ENCODE peak calls at places on chromosomes 2 and 18, in six cellular contexts. O is DND-41; S is ascending aorta; F is CD8-positive, alpha-beta memory T cell; B is psoas muscle; C is heart right ventricle. K is an unnamed sample.

GRCh38 chr2:173999272-173999671 is 34.1 kb upstream of the SP3 start:
- DNase-seq in O (no peak), S (peak; percentile 81), F (no peak), B (no peak), C (peak; percentile 25), K (no peak)

GRCh38 chr2:85400541-85400940 is 9.6 kb downstream of the CAPG start:
- DNase-seq in O (no peak), S (no peak), F (no peak), B (no peak), C (no peak), K (no peak)

GRCh38 chr2:42256502-42256901 is 87.3 kb downstream of the EML4 start:
- DNase-seq in O (no peak), S (no peak), F (no peak), B (no peak), C (no peak), K (no peak)

GRCh38 chr2:177393381-177393780 is 808 bp downstream of the AGPS start:
- DNase-seq in O (peak; percentile 22), S (no peak), F (peak; percentile 15), B (no peak), C (no peak), K (no peak)

GRCh38 chr2:100879296-100879695 is 59.4 kb downstream of the NPAS2 start:
- DNase-seq in O (no peak), S (no peak), F (no peak), B (no peak), C (no peak), K (no peak)

GRCh38 chr2:2050321-2050905 is 280.7 kb downstream of the MYT1L start:
- DNase-seq in O (no peak), S (no peak), F (no peak), B (no peak), C (no peak), K (no peak)

GRCh38 chr2:21970971-21971370 is 847.2 kb downstream of the TDRD15 start:
- DNase-seq in O (no peak), S (no peak), F (no peak), B (no peak), C (no peak), K (no peak)

GRCh38 chr2:42795871-42796301 is 3.5 kb upstream of the HAAO start:
- DNase-seq in O (no peak), S (no peak), F (no peak), B (no peak), C (peak; percentile 23), K (peak; percentile 70)

GRCh38 chr18:23158884-23159820 is 23.9 kb downstream of the CABLES1 start:
- DNase-seq in O (no peak), S (no peak), F (no peak), B (no peak), C (no peak), K (no peak)

GRCh38 chr2:132421198-132421780 is 4.7 kb downstream of the GPR39 start:
- DNase-seq in O (no peak), S (no peak), F (no peak), B (no peak), C (no peak), K (no peak)

GRCh38 chr18:46696702-46697101 is 39.7 kb upstream of the LOXHD1 start:
- DNase-seq in O (no peak), S (no peak), F (no peak), B (no peak), C (no peak), K (no peak)

GRCh38 chr2:56654936-56655335 is 471.1 kb downstream of the CCDC85A start:
- DNase-seq in O (no peak), S (no peak), F (no peak), B (no peak), C (no peak), K (peak; percentile 26)

GRCh38 chr2:238107525-238108422 is 7.6 kb downstream of the ESPNL start:
- DNase-seq in O (no peak), S (peak; percentile 58), F (no peak), B (peak; percentile 36), C (no peak), K (no peak)

GRCh38 chr18:43797347-43797746 is 520.1 kb upstream of the SYT4 start:
- DNase-seq in O (no peak), S (no peak), F (no peak), B (no peak), C (no peak), K (no peak)

GRCh38 chr18:48845174-48845573 is 105.6 kb downstream of the SMAD7 start:
- DNase-seq in O (no peak), S (no peak), F (no peak), B (peak; percentile 4), C (peak; percentile 36), K (no peak)

GRCh38 chr18:3350021-3350420 is 88.1 kb downstream of the MYL12B start:
- DNase-seq in O (no peak), S (no peak), F (no peak), B (no peak), C (no peak), K (no peak)

GRCh38 chr2:8625399-8626283 is 56.2 kb upstream of the ID2 start:
- DNase-seq in O (no peak), S (peak; percentile 61), F (no peak), B (no peak), C (no peak), K (no peak)

GRCh38 chr2:181892795-181893435 is 1.4 kb downstream of the ITPRID2 start:
- DNase-seq in O (no peak), S (no peak), F (no peak), B (no peak), C (no peak), K (no peak)

GRCh38 chr18:76922107-76922506 is 99.8 kb downstream of the ZNF236 start:
- DNase-seq in O (peak; percentile 64), S (no peak), F (peak; percentile 35), B (peak; percentile 72), C (peak; percentile 27), K (no peak)

GRCh38 chr2:42196403-42197267 is 27.5 kb downstream of the EML4 start:
- DNase-seq in O (peak; percentile 51), S (no peak), F (peak; percentile 65), B (no peak), C (peak; percentile 61), K (no peak)

GRCh38 chr2:38690499-38691420 is 24.8 kb downstream of the GALM start:
- DNase-seq in O (no peak), S (no peak), F (no peak), B (no peak), C (no peak), K (peak; percentile 76)

GRCh38 chr2:236862961-236863728 is 222.5 kb upstream of the COPS8 start:
- DNase-seq in O (no peak), S (peak; percentile 43), F (no peak), B (no peak), C (no peak), K (peak; percentile 48)

GRCh38 chr2:203732953-203733510 is 26.6 kb downstream of the CD28 start:
- DNase-seq in O (no peak), S (no peak), F (no peak), B (no peak), C (no peak), K (no peak)

GRCh38 chr2:176174382-176174834 is 14.1 kb upstream of the HOXD1 start:
- DNase-seq in O (no peak), S (peak; percentile 35), F (no peak), B (no peak), C (no peak), K (no peak)

GRCh38 chr2:68767031-68767961 is 32.7 kb downstream of the ARHGAP25 start:
- DNase-seq in O (peak; percentile 45), S (no peak), F (peak; percentile 74), B (no peak), C (no peak), K (no peak)

GRCh38 chr2:174335605-174336402 is 1.1 kb downstream of the SP9 start:
- DNase-seq in O (no peak), S (no peak), F (peak; percentile 37), B (peak; percentile 57), C (no peak), K (no peak)

GRCh38 chr2:46096272-46096671 is 200.9 kb upstream of the EPAS1 start:
- DNase-seq in O (no peak), S (no peak), F (no peak), B (no peak), C (no peak), K (no peak)
- H3K27ac ChIP-seq in O (no peak overlapping the region), S (no peak overlapping the region), F (no peak overlapping the region), B (no peak overlapping the region), C (peak overlapping the region; percentile 85), K (no peak overlapping the region)

GRCh38 chr2:145985517-145985916 is 1465.6 kb upstream of the ZEB2 start:
- DNase-seq in O (no peak), S (no peak), F (no peak), B (no peak), C (no peak), K (no peak)
- H3K27ac ChIP-seq in O (no peak overlapping the region), S (no peak overlapping the region), F (no peak overlapping the region), B (no peak overlapping the region), C (no peak overlapping the region), K (no peak overlapping the region)

DNA sequence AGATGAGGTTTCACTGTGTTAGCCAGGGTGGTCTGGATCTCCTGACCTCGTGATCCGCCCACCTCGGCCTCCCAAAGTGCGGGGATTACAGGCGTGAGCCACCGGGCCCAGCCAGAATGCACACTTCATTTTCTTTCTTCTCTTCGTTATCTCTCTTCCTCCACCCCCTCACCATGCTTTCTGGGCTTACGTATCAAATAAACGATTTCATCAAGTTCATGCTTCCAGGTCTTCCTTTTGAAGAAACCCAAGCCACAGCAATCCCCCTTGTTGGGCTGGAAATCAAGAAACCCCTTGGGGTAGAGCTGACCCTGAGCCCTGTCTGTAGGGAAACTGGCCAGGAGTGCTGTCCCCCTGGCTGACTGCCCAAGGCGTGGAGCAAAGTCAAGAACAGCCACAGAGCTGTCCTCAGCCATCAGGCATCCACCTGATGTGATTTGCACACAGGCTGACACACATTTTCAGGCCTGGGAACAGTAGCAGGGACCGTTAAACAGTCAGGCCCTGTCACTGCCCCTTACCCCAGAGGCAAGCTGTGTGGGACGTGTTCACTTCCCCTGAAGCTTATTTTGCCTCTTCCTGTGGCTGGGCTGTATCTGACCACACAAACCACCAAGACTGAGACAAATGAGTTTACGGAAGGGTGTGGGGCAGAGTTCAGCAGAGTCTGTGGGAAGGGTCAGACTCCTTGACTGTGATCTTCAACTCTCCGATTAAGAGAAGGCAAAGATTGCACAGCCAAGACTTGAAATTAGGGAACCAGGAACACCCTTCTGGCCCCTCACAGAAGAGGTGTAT is 15.1 kb upstream of the NMUR1 start:
- DNase-seq in O (peak; percentile 86), S (no peak), F (peak; percentile 21), B (no peak), C (peak; percentile 56), K (no peak)
- H3K27ac ChIP-seq in O (peak overlapping the region; percentile 93), S (no peak overlapping the region), F (peak overlapping the region; percentile 62), B (peak overlapping the region; percentile 26), C (peak overlapping the region; percentile 86), K (no peak overlapping the region)

DNA sequence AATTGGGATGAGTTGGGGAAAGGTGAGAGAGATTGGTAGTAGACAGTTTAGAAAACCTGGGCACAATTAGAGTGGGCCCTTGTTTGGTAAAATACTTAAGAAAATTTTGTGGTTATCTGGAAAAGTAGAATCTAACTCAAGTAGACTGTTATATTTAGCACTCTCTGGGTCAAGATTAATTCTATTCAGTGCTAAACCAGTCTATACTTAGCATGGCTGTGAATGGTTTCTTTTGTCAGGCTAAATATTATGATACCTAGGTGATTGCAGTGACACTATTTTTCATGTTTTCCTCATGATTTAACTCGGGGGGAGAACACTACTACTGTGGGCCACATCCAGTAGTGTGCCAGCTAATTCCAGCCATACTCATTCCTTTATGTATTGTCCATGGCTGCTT is 58.9 kb downstream of the KIAA1328 start:
- DNase-seq in O (no peak), S (no peak), F (no peak), B (no peak), C (no peak), K (no peak)
- H3K27ac ChIP-seq in O (no peak overlapping the region), S (peak overlapping the region; percentile 76), F (no peak overlapping the region), B (no peak overlapping the region), C (no peak overlapping the region), K (no peak overlapping the region)

GRCh38 chr2:127070221-127070620 is 36.7 kb downstream of the BIN1 start:
- DNase-seq in O (no peak), S (no peak), F (no peak), B (no peak), C (no peak), K (no peak)
- H3K27ac ChIP-seq in O (no peak overlapping the region), S (no peak overlapping the region), F (no peak overlapping the region), B (peak overlapping the region; percentile 98), C (no peak overlapping the region), K (no peak overlapping the region)

K was measured in epithelial cell of prostate.